ENCODE peak calls at places on chromosomes 13 and 19, in nine cellular contexts. E is astrocyte of the cerebellum, O is tibial nerve, F is body of pancreas, W is adrenal gland, T is cardiac fibroblast, D is AG04450, Y is tibial artery, X is pancreas. U is an unnamed sample.

GRCh38 chr19:19655051-19655594 is 8.4 kb downstream of the ATP13A1 start:
- DNase-seq in D (no peak), E (no peak), F (no peak), X (no peak), O (no peak), T (no peak), W (no peak), Y (no peak), U (no peak)

GRCh38 chr13:78325585-78325984 is 277.8 kb downstream of the POU4F1 start:
- DNase-seq in E (no peak), F (no peak), W (no peak), X (no peak), Y (no peak), O (no peak), T (no peak), D (no peak), U (no peak)

GRCh38 chr13:33403807-33404362 is 118.3 kb upstream of the STARD13 start:
- DNase-seq in E (no peak), T (no peak), Y (no peak), X (no peak), O (no peak), F (no peak), D (no peak), W (no peak), U (no peak)

GRCh38 chr19:16461630-16462051 is 10.1 kb downstream of the EPS15L1 start:
- DNase-seq in F (no peak), T (no peak), E (no peak), O (no peak), W (no peak), D (no peak), Y (no peak), X (no peak), U (no peak)

GRCh38 chr19:43504426-43505185 is at the start of gene PHLDB3:
- DNase-seq in D (no peak), T (no peak), W (peak; percentile 57), F (peak; percentile 59), E (no peak), X (no peak), Y (peak; percentile 75), O (no peak), U (no peak)

GRCh38 chr19:6873708-6874431 is 13.5 kb upstream of the ADGRE1 start:
- DNase-seq in X (no peak), D (no peak), E (no peak), Y (no peak), F (no peak), W (no peak), T (no peak), O (no peak), U (no peak)

GRCh38 chr13:27125357-27126282 is 46.0 kb downstream of the USP12 start:
- DNase-seq in W (no peak), Y (no peak), T (no peak), E (no peak), F (no peak), X (no peak), D (no peak), O (no peak), U (no peak)

GRCh38 chr19:821976-822773 is 420 bp upstream of the PLPPR3 start:
- DNase-seq in D (no peak), F (no peak), E (no peak), O (no peak), Y (no peak), T (no peak), X (no peak), W (no peak), U (no peak)

GRCh38 chr19:4390862-4391693 is 9.3 kb downstream of the SH3GL1 start:
- DNase-seq in F (peak; percentile 53), Y (peak; percentile 65), W (no peak), D (no peak), E (no peak), O (no peak), T (no peak), X (no peak), U (no peak)

GRCh38 chr19:13260883-13261653 is 110.9 kb downstream of the IER2 start:
- DNase-seq in D (peak; percentile 54), W (peak; percentile 33), X (peak; percentile 22), E (peak; percentile 49), Y (no peak), T (peak; percentile 93), O (peak; percentile 8), F (no peak), U (peak; percentile 56)

GRCh38 chr13:100212904-100213538 is 124.1 kb downstream of the PCCA start:
- DNase-seq in Y (no peak), T (no peak), D (no peak), W (no peak), X (no peak), F (no peak), O (no peak), E (no peak), U (no peak)

GRCh38 chr19:3029070-3029923 is at the start of gene TLE2:
- DNase-seq in X (no peak), F (peak; percentile 57), W (no peak), T (no peak), O (no peak), E (no peak), Y (no peak), D (no peak), U (no peak)

GRCh38 chr19:3027292-3027691 is 1.8 kb downstream of the TLE2 start:
- DNase-seq in E (no peak), O (no peak), Y (no peak), X (no peak), F (no peak), D (no peak), T (no peak), W (no peak), U (no peak)

GRCh38 chr19:3028305-3029069 is 593 bp downstream of the TLE2 start:
- DNase-seq in X (no peak), O (no peak), W (no peak), D (no peak), Y (no peak), T (no peak), E (no peak), F (peak; percentile 52), U (no peak)

GRCh38 chr19:3026768-3027167 is 2.3 kb downstream of the TLE2 start:
- DNase-seq in X (no peak), F (no peak), W (no peak), D (no peak), E (no peak), T (no peak), Y (no peak), O (no peak), U (no peak)

DNA sequence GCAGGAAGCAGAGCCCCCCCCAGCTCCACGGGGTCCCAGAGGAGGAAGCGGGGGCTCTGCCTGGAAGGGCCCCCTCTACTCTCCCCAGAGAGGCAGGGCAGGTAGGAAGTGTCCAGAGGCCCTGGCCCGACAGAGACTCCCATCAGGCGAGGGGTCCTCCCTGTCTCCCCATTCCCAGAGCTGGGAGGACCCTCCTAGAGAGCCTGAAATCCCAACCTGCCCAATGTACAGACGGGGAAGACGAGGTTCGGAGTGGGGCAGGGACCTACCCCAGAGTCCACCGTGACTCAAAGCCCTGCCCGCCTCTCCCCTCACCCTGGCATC is 1.1 kb downstream of the TLE2 start:
- DNase-seq in D (no peak), T (no peak), E (no peak), O (no peak), F (no peak), W (no peak), Y (no peak), X (no peak), U (no peak)
- H3K4me3 ChIP-seq in D (no peak overlapping the region), T (peak overlapping the region; percentile 73), E (no peak overlapping the region), O (no peak overlapping the region), F (no peak overlapping the region), W (peak overlapping the region; percentile 73), Y (peak overlapping the region; percentile 65), X (peak overlapping the region; percentile 70), U (no peak overlapping the region)

GRCh38 chr13:38223093-38223492 is 126.6 kb upstream of the UFM1 start:
- DNase-seq in Y (no peak), W (no peak), E (peak; percentile 32), D (no peak), O (no peak), X (no peak), F (no peak), T (peak; percentile 64), U (no peak)
- TF ChIP-seq CTCF in Y (no peak), W (no peak), E (peak; percentile 50), D (peak; percentile 42), O (no peak), X (no peak), F (no peak), T (peak; percentile 33), U (no peak)

GRCh38 chr13:23570931-23571330 is 719 bp downstream of the TNFRSF19 start:
- DNase-seq in T (peak; percentile 22), Y (no peak), E (no peak), X (no peak), F (no peak), D (no peak), W (no peak), O (no peak), U (peak; percentile 47)

GRCh38 chr13:23570099-23570926 is at the start of gene TNFRSF19:
- DNase-seq in T (peak; percentile 65), X (no peak), E (peak; percentile 88), Y (no peak), W (peak; percentile 64), D (peak; percentile 67), F (peak; percentile 36), O (peak; percentile 35), U (peak; percentile 54)

GRCh38 chr13:23575632-23576031 is 5.4 kb downstream of the TNFRSF19 start:
- DNase-seq in O (no peak), E (no peak), D (no peak), F (no peak), Y (no peak), T (no peak), X (no peak), W (no peak), U (no peak)

GRCh38 chr13:23574421-23574820 is 4.2 kb downstream of the TNFRSF19 start:
- DNase-seq in F (no peak), Y (no peak), W (no peak), D (no peak), X (no peak), O (no peak), E (no peak), T (no peak), U (no peak)

GRCh38 chr13:23572836-23573235 is 2.6 kb downstream of the TNFRSF19 start:
- DNase-seq in T (no peak), O (no peak), W (no peak), D (no peak), F (no peak), E (no peak), Y (no peak), X (no peak), U (no peak)
- H3K4me3 ChIP-seq in T (no peak overlapping the region), O (no peak overlapping the region), W (no peak overlapping the region), D (peak overlapping the region; percentile 65), F (no peak overlapping the region), E (no peak overlapping the region), Y (no peak overlapping the region), X (no peak overlapping the region), U (peak overlapping the region; percentile 40)

GRCh38 chr19:35327642-35328041 is 1.3 kb upstream of the CD22 start:
- DNase-seq in W (no peak), D (no peak), Y (no peak), F (no peak), E (no peak), O (no peak), T (no peak), X (no peak), U (no peak)
- TF ChIP-seq CTCF in W (no peak), D (peak; percentile 21), Y (no peak), F (no peak), E (no peak), O (no peak), T (no peak), X (no peak), U (peak; percentile 41)